ENCODE peak calls at places on chromosome 16, in ten cellular contexts. H is NCI-H1105 treated with DMSO at 0.1 percent for 48 hours, T is mammary epithelial cell, U is heart right ventricle, A is progenitor cell of endocrine pancreas, S is sigmoid colon, G is Kasumi-1, I is KBM-7, E is H9, D is NCI-H2107. N is an unnamed sample.

GRCh38 chr16:52552643-52553042 is 5.7 kb upstream of the TOX3 start:
- DNase-seq in H (peak; percentile 99), T (no peak), U (no peak), A (no peak), S (no peak), G (no peak), I (no peak), E (no peak), D (peak; percentile 17), N (no peak)

GRCh38 chr16:61045931-61046330 is 990.3 kb downstream of the CDH8 start:
- DNase-seq in H (no peak), T (no peak), U (no peak), A (no peak), S (no peak), G (no peak), I (no peak), E (no peak), D (no peak), N (no peak)

GRCh38 chr16:48050871-48051270 is 104.9 kb downstream of the ABCC12 start:
- DNase-seq in H (no peak), T (no peak), U (no peak), A (no peak), S (no peak), G (no peak), I (no peak), E (no peak), D (no peak), N (no peak)

GRCh38 chr16:87681990-87682570 is 79.8 kb downstream of the JPH3 start:
- DNase-seq in H (no peak), T (peak; percentile 29), U (no peak), A (no peak), S (no peak), G (peak; percentile 52), I (peak; percentile 35), E (peak; percentile 74), D (no peak), N (peak; percentile 81)

GRCh38 chr16:19093631-19094541 is 19.9 kb upstream of the ITPRIPL2 start:
- DNase-seq in H (no peak), T (no peak), U (no peak), A (no peak), S (no peak), G (no peak), I (no peak), E (no peak), D (no peak), N (no peak)

GRCh38 chr16:89863741-89864391 is 9.5 kb upstream of the TCF25 start:
- DNase-seq in H (no peak), T (peak; percentile 63), U (peak; percentile 37), A (no peak), S (no peak), G (no peak), I (no peak), E (no peak), D (no peak), N (no peak)

GRCh38 chr16:54931041-54931756 is 534 bp downstream of the IRX5 start:
- DNase-seq in H (peak; percentile 68), T (peak; percentile 44), U (no peak), A (peak; percentile 35), S (no peak), G (peak; percentile 21), I (peak; percentile 30), E (peak; percentile 50), D (no peak), N (peak; percentile 37)

GRCh38 chr16:19595043-19595767 is 39.7 kb downstream of the VPS35L start:
- DNase-seq in H (no peak), T (no peak), U (peak; percentile 24), A (no peak), S (no peak), G (no peak), I (no peak), E (no peak), D (no peak), N (peak; percentile 20)

GRCh38 chr16:28027055-28027454 is 36.5 kb downstream of the GSG1L start:
- DNase-seq in H (no peak), T (no peak), U (no peak), A (no peak), S (no peak), G (no peak), I (no peak), E (no peak), D (no peak), N (no peak)